ENCODE peak calls at places on chromosomes 13 and 19, in ten cellular contexts. One of them, this sample, is unnamed.

GRCh38 chr19:56121180-56122167 is at the start of gene ZNF787:
- DNase-seq in tibial artery: peak
- DNase-seq in ovary: peak
- DNase-seq in psoas muscle: peak
- DNase-seq in suprapubic skin: peak
- DNase-seq in Caco-2: peak
- DNase-seq in astrocyte of the spinal cord: peak
- DNase-seq in transverse colon: peak
- DNase-seq in A549: peak
- DNase-seq in uterus: peak
- DNase-seq in this sample: peak

GRCh38 chr19:42693760-42694350 is 46.4 kb downstream of the PSG3 start:
- DNase-seq in tibial artery: no peak
- DNase-seq in ovary: no peak
- DNase-seq in psoas muscle: no peak
- DNase-seq in suprapubic skin: no peak
- DNase-seq in Caco-2: peak
- DNase-seq in astrocyte of the spinal cord: peak
- DNase-seq in transverse colon: no peak
- DNase-seq in A549: peak
- DNase-seq in uterus: no peak
- DNase-seq in this sample: peak

GRCh38 chr13:76885203-76886004 is 801 bp downstream of the KCTD12 start:
- DNase-seq in tibial artery: peak
- DNase-seq in ovary: peak
- DNase-seq in psoas muscle: peak
- DNase-seq in suprapubic skin: peak
- DNase-seq in Caco-2: peak
- DNase-seq in astrocyte of the spinal cord: peak
- DNase-seq in transverse colon: peak
- DNase-seq in A549: peak
- DNase-seq in uterus: peak
- DNase-seq in this sample: peak

GRCh38 chr13:52615817-52616216 is 26.4 kb upstream of the HNRNPA1L2 start:
- DNase-seq in tibial artery: no peak
- DNase-seq in ovary: no peak
- DNase-seq in psoas muscle: no peak
- DNase-seq in suprapubic skin: no peak
- DNase-seq in Caco-2: peak
- DNase-seq in astrocyte of the spinal cord: no peak
- DNase-seq in transverse colon: no peak
- DNase-seq in A549: peak
- DNase-seq in uterus: no peak
- DNase-seq in this sample: no peak

GRCh38 chr19:43462383-43462782 is 3.0 kb downstream of the LYPD3 start:
- DNase-seq in tibial artery: no peak
- DNase-seq in ovary: no peak
- DNase-seq in psoas muscle: no peak
- DNase-seq in suprapubic skin: no peak
- DNase-seq in Caco-2: no peak
- DNase-seq in astrocyte of the spinal cord: no peak
- DNase-seq in transverse colon: no peak
- DNase-seq in A549: no peak
- DNase-seq in uterus: no peak
- DNase-seq in this sample: no peak

GRCh38 chr13:40401911-40402776 is 264.3 kb downstream of the FOXO1 start:
- DNase-seq in tibial artery: peak
- DNase-seq in ovary: peak
- DNase-seq in psoas muscle: peak
- DNase-seq in suprapubic skin: peak
- DNase-seq in Caco-2: peak
- DNase-seq in astrocyte of the spinal cord: peak
- DNase-seq in transverse colon: peak
- DNase-seq in A549: peak
- DNase-seq in uterus: peak
- DNase-seq in this sample: peak

GRCh38 chr19:11581740-11582139 is 4.3 kb upstream of the ACP5 start:
- DNase-seq in tibial artery: no peak
- DNase-seq in ovary: no peak
- DNase-seq in psoas muscle: no peak
- DNase-seq in suprapubic skin: no peak
- DNase-seq in Caco-2: no peak
- DNase-seq in astrocyte of the spinal cord: no peak
- DNase-seq in transverse colon: peak
- DNase-seq in A549: no peak
- DNase-seq in uterus: no peak
- DNase-seq in this sample: peak

GRCh38 chr13:77836423-77836822 is 82.2 kb downstream of the EDNRB start:
- DNase-seq in tibial artery: no peak
- DNase-seq in ovary: no peak
- DNase-seq in psoas muscle: no peak
- DNase-seq in suprapubic skin: no peak
- DNase-seq in Caco-2: no peak
- DNase-seq in astrocyte of the spinal cord: no peak
- DNase-seq in transverse colon: no peak
- DNase-seq in A549: no peak
- DNase-seq in uterus: no peak
- DNase-seq in this sample: no peak

GRCh38 chr13:93338906-93339305 is 112.3 kb downstream of the GPC6 start:
- DNase-seq in tibial artery: no peak
- DNase-seq in ovary: no peak
- DNase-seq in psoas muscle: no peak
- DNase-seq in suprapubic skin: no peak
- DNase-seq in Caco-2: no peak
- DNase-seq in astrocyte of the spinal cord: no peak
- DNase-seq in transverse colon: no peak
- DNase-seq in A549: no peak
- DNase-seq in uterus: no peak
- DNase-seq in this sample: no peak

GRCh38 chr13:109272595-109273325 is 513.6 kb downstream of the IRS2 start:
- DNase-seq in tibial artery: no peak
- DNase-seq in ovary: no peak
- DNase-seq in psoas muscle: no peak
- DNase-seq in suprapubic skin: no peak
- DNase-seq in Caco-2: no peak
- DNase-seq in astrocyte of the spinal cord: peak
- DNase-seq in transverse colon: no peak
- DNase-seq in A549: no peak
- DNase-seq in uterus: no peak
- DNase-seq in this sample: no peak

GRCh38 chr13:77184455-77184854 is 142.4 kb downstream of the MYCBP2 start:
- DNase-seq in tibial artery: no peak
- DNase-seq in ovary: no peak
- DNase-seq in psoas muscle: no peak
- DNase-seq in suprapubic skin: no peak
- DNase-seq in Caco-2: no peak
- DNase-seq in astrocyte of the spinal cord: no peak
- DNase-seq in transverse colon: no peak
- DNase-seq in A549: no peak
- DNase-seq in uterus: no peak
- DNase-seq in this sample: no peak

GRCh38 chr19:50326101-50326664 is 3.0 kb downstream of the KCNC3 start:
- DNase-seq in tibial artery: no peak
- DNase-seq in ovary: no peak
- DNase-seq in psoas muscle: no peak
- DNase-seq in suprapubic skin: no peak
- DNase-seq in Caco-2: no peak
- DNase-seq in astrocyte of the spinal cord: no peak
- DNase-seq in transverse colon: no peak
- DNase-seq in A549: no peak
- DNase-seq in uterus: no peak
- DNase-seq in this sample: no peak

GRCh38 chr19:50324331-50324730 is 4.8 kb downstream of the KCNC3 start:
- DNase-seq in tibial artery: no peak
- DNase-seq in ovary: no peak
- DNase-seq in psoas muscle: peak
- DNase-seq in suprapubic skin: no peak
- DNase-seq in Caco-2: no peak
- DNase-seq in astrocyte of the spinal cord: no peak
- DNase-seq in transverse colon: no peak
- DNase-seq in A549: no peak
- DNase-seq in uterus: no peak
- DNase-seq in this sample: no peak

GRCh38 chr19:50323782-50324133 is 5.4 kb downstream of the KCNC3 start:
- DNase-seq in tibial artery: no peak
- DNase-seq in ovary: no peak
- DNase-seq in psoas muscle: no peak
- DNase-seq in suprapubic skin: no peak
- DNase-seq in Caco-2: no peak
- DNase-seq in astrocyte of the spinal cord: no peak
- DNase-seq in transverse colon: no peak
- DNase-seq in A549: no peak
- DNase-seq in uterus: no peak
- DNase-seq in this sample: no peak

GRCh38 chr19:50327013-50327412 is 2.2 kb downstream of the KCNC3 start:
- DNase-seq in tibial artery: no peak
- DNase-seq in ovary: no peak
- DNase-seq in psoas muscle: no peak
- DNase-seq in suprapubic skin: no peak
- DNase-seq in Caco-2: no peak
- DNase-seq in astrocyte of the spinal cord: no peak
- DNase-seq in transverse colon: no peak
- DNase-seq in A549: no peak
- DNase-seq in uterus: no peak
- DNase-seq in this sample: no peak

GRCh38 chr19:50325310-50326100 is 3.7 kb downstream of the KCNC3 start:
- DNase-seq in tibial artery: no peak
- DNase-seq in ovary: no peak
- DNase-seq in psoas muscle: peak
- DNase-seq in suprapubic skin: no peak
- DNase-seq in Caco-2: peak
- DNase-seq in astrocyte of the spinal cord: peak
- DNase-seq in transverse colon: peak
- DNase-seq in A549: peak
- DNase-seq in uterus: no peak
- DNase-seq in this sample: peak
- H3K4me3 ChIP-seq in tibial artery: no peak
- H3K4me3 ChIP-seq in ovary: no peak
- H3K4me3 ChIP-seq in psoas muscle: peak
- H3K4me3 ChIP-seq in suprapubic skin: peak
- H3K4me3 ChIP-seq in Caco-2: peak
- H3K4me3 ChIP-seq in astrocyte of the spinal cord: no peak
- H3K4me3 ChIP-seq in transverse colon: no peak
- H3K4me3 ChIP-seq in A549: peak
- H3K4me3 ChIP-seq in uterus: no peak
- H3K4me3 ChIP-seq in this sample: no peak

GRCh38 chr13:30303269-30303668 is 4.1 kb downstream of the KATNAL1 start:
- DNase-seq in tibial artery: no peak
- DNase-seq in ovary: no peak
- DNase-seq in psoas muscle: no peak
- DNase-seq in suprapubic skin: no peak
- DNase-seq in Caco-2: no peak
- DNase-seq in astrocyte of the spinal cord: no peak
- DNase-seq in transverse colon: no peak
- DNase-seq in A549: no peak
- DNase-seq in uterus: no peak
- DNase-seq in this sample: no peak

GRCh38 chr13:30305456-30305855 is 1.9 kb downstream of the KATNAL1 start:
- DNase-seq in tibial artery: no peak
- DNase-seq in ovary: no peak
- DNase-seq in psoas muscle: no peak
- DNase-seq in suprapubic skin: no peak
- DNase-seq in Caco-2: no peak
- DNase-seq in astrocyte of the spinal cord: no peak
- DNase-seq in transverse colon: no peak
- DNase-seq in A549: no peak
- DNase-seq in uterus: no peak
- DNase-seq in this sample: no peak

GRCh38 chr13:30299746-30300145 is 7.6 kb downstream of the KATNAL1 start:
- DNase-seq in tibial artery: no peak
- DNase-seq in ovary: no peak
- DNase-seq in psoas muscle: no peak
- DNase-seq in suprapubic skin: no peak
- DNase-seq in Caco-2: no peak
- DNase-seq in astrocyte of the spinal cord: peak
- DNase-seq in transverse colon: no peak
- DNase-seq in A549: no peak
- DNase-seq in uterus: no peak
- DNase-seq in this sample: no peak

GRCh38 chr13:30306762-30307193 is 573 bp downstream of the KATNAL1 start:
- DNase-seq in tibial artery: peak
- DNase-seq in ovary: peak
- DNase-seq in psoas muscle: peak
- DNase-seq in suprapubic skin: peak
- DNase-seq in Caco-2: peak
- DNase-seq in astrocyte of the spinal cord: peak
- DNase-seq in transverse colon: peak
- DNase-seq in A549: peak
- DNase-seq in uterus: peak
- DNase-seq in this sample: peak

GRCh38 chr13:30301827-30302226 is 5.5 kb downstream of the KATNAL1 start:
- DNase-seq in tibial artery: no peak
- DNase-seq in ovary: no peak
- DNase-seq in psoas muscle: no peak
- DNase-seq in suprapubic skin: no peak
- DNase-seq in Caco-2: no peak
- DNase-seq in astrocyte of the spinal cord: no peak
- DNase-seq in transverse colon: no peak
- DNase-seq in A549: no peak
- DNase-seq in uterus: no peak
- DNase-seq in this sample: no peak
- H3K4me3 ChIP-seq in tibial artery: no peak
- H3K4me3 ChIP-seq in ovary: no peak
- H3K4me3 ChIP-seq in psoas muscle: no peak
- H3K4me3 ChIP-seq in suprapubic skin: no peak
- H3K4me3 ChIP-seq in Caco-2: no peak
- H3K4me3 ChIP-seq in astrocyte of the spinal cord: no peak
- H3K4me3 ChIP-seq in transverse colon: no peak
- H3K4me3 ChIP-seq in A549: no peak
- H3K4me3 ChIP-seq in uterus: no peak
- H3K4me3 ChIP-seq in this sample: no peak

DNA sequence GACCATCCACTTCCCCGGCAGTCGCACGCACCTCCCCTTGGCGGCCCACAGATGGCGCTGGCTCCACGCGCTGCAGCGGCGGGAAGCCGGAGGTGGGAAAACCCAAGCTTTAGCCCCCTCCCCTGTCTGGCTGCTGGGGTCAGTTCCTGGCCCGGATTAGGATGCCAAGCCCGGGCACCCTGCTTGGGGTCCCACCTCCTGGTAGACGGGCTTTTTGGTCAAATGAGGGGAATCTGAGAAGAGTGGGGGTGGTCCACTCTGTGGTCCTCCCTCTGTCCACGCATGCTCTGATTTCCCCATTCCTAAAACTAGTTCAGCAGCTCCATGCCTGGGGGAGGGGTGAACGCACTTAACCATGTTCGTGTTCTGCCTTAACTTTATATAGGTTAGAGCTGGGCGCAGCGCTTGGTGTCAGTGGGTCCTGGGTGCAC is 8.1 kb upstream of the ADGRE2 start:
- DNase-seq in tibial artery: no peak
- DNase-seq in ovary: no peak
- DNase-seq in psoas muscle: peak
- DNase-seq in suprapubic skin: peak
- DNase-seq in Caco-2: peak
- DNase-seq in astrocyte of the spinal cord: no peak
- DNase-seq in transverse colon: no peak
- DNase-seq in A549: peak
- DNase-seq in uterus: no peak
- DNase-seq in this sample: no peak
- H3K4me3 ChIP-seq in tibial artery: no peak
- H3K4me3 ChIP-seq in ovary: no peak
- H3K4me3 ChIP-seq in psoas muscle: no peak
- H3K4me3 ChIP-seq in suprapubic skin: peak
- H3K4me3 ChIP-seq in Caco-2: no peak
- H3K4me3 ChIP-seq in astrocyte of the spinal cord: no peak
- H3K4me3 ChIP-seq in transverse colon: no peak
- H3K4me3 ChIP-seq in A549: no peak
- H3K4me3 ChIP-seq in uterus: no peak
- H3K4me3 ChIP-seq in this sample: no peak

GRCh38 chr13:112969692-112970338 is 801 bp downstream of the MCF2L start:
- DNase-seq in tibial artery: no peak
- DNase-seq in ovary: no peak
- DNase-seq in psoas muscle: peak
- DNase-seq in suprapubic skin: peak
- DNase-seq in Caco-2: no peak
- DNase-seq in astrocyte of the spinal cord: no peak
- DNase-seq in transverse colon: peak
- DNase-seq in A549: no peak
- DNase-seq in uterus: no peak
- DNase-seq in this sample: peak
- H3K4me3 ChIP-seq in tibial artery: peak
- H3K4me3 ChIP-seq in ovary: peak
- H3K4me3 ChIP-seq in psoas muscle: peak
- H3K4me3 ChIP-seq in suprapubic skin: peak
- H3K4me3 ChIP-seq in Caco-2: peak
- H3K4me3 ChIP-seq in astrocyte of the spinal cord: no peak
- H3K4me3 ChIP-seq in transverse colon: peak
- H3K4me3 ChIP-seq in A549: no peak
- H3K4me3 ChIP-seq in uterus: peak
- H3K4me3 ChIP-seq in this sample: no peak